ENCODE peak calls at places on chromosome 6, in four cellular contexts. X is psoas muscle, Z is transverse colon, D is tibial artery. F is an unnamed sample.

GRCh38 chr6:138086573-138087196 is 20.5 kb downstream of the PERP start:
- DNase-seq in X (no peak), Z (no peak), D (no peak), F (no peak)

GRCh38 chr6:132147530-132148011 is 196.4 kb upstream of the CCN2 start:
- DNase-seq in X (no peak), Z (no peak), D (no peak), F (no peak)

GRCh38 chr6:146851837-146852236 is 253.1 kb downstream of the ADGB start:
- DNase-seq in X (no peak), Z (no peak), D (no peak), F (no peak)

GRCh38 chr6:9553002-9553401 is 861.9 kb downstream of the TFAP2A start:
- DNase-seq in X (no peak), Z (no peak), D (no peak), F (no peak)

GRCh38 chr6:144415014-144415413 is 129.9 kb downstream of the UTRN start:
- DNase-seq in X (no peak), Z (no peak), D (no peak), F (no peak)

GRCh38 chr6:80938131-80938530 is 814.4 kb downstream of the TENT5A start:
- DNase-seq in X (no peak), Z (no peak), D (no peak), F (no peak)

GRCh38 chr6:134750669-134751068 is 199.2 kb downstream of the ALDH8A1 start:
- DNase-seq in X (no peak), Z (no peak), D (no peak), F (no peak)

GRCh38 chr6:170316071-170316470 is 9.5 kb downstream of the FAM120B start:
- DNase-seq in X (no peak), Z (no peak), D (no peak), F (no peak)

GRCh38 chr6:107235521-107235920 is 120.2 kb upstream of the BEND3 start:
- DNase-seq in X (no peak), Z (no peak), D (no peak), F (no peak)

GRCh38 chr6:153526479-153526878 is 395.4 kb upstream of the RGS17 start:
- DNase-seq in X (no peak), Z (no peak), D (no peak), F (no peak)

GRCh38 chr6:37083243-37084138 is 78.0 kb downstream of the FGD2 start:
- DNase-seq in X (peak; percentile 63), Z (peak; percentile 69), D (peak; percentile 78), F (peak; percentile 91)

GRCh38 chr6:118860880-118861279 is 33.1 kb upstream of the ASF1A start:
- DNase-seq in X (peak; percentile 32), Z (no peak), D (no peak), F (no peak)

GRCh38 chr6:15352884-15353283 is 107.0 kb downstream of the JARID2 start:
- DNase-seq in X (no peak), Z (no peak), D (no peak), F (no peak)

GRCh38 chr6:106442351-106442750 is 81.8 kb downstream of the CRYBG1 start:
- DNase-seq in X (no peak), Z (no peak), D (no peak), F (no peak)

GRCh38 chr6:133895573-133896343 is 6.8 kb downstream of the TCF21 start:
- DNase-seq in X (peak; percentile 40), Z (no peak), D (no peak), F (no peak)

GRCh38 chr6:72890671-72891070 is 268.8 kb downstream of the KCNQ5 start:
- DNase-seq in X (no peak), Z (no peak), D (no peak), F (no peak)

GRCh38 chr6:93343476-93343875 is 75.9 kb downstream of the EPHA7 start:
- DNase-seq in X (no peak), Z (no peak), D (no peak), F (no peak)

GRCh38 chr6:10154251-10154650 is 260.6 kb downstream of the TFAP2A start:
- DNase-seq in X (no peak), Z (no peak), D (no peak), F (no peak)

GRCh38 chr6:54716869-54717268 is 129.7 kb upstream of the FAM83B start:
- DNase-seq in X (no peak), Z (no peak), D (no peak), F (no peak)

GRCh38 chr6:80742481-80742880 is 636.0 kb downstream of the BCKDHB start:
- DNase-seq in X (no peak), Z (no peak), D (no peak), F (no peak)

GRCh38 chr6:83221886-83222479 is 28.8 kb downstream of the RWDD2A start:
- DNase-seq in X (no peak), Z (no peak), D (no peak), F (no peak)

GRCh38 chr6:127186889-127187288 is 68.4 kb downstream of the RSPO3 start:
- DNase-seq in X (peak; percentile 65), Z (peak; percentile 53), D (peak; percentile 63), F (peak; percentile 87)

GRCh38 chr6:15343490-15344185 is 97.8 kb downstream of the JARID2 start:
- DNase-seq in X (no peak), Z (no peak), D (no peak), F (no peak)

GRCh38 chr6:29678114-29678513 is 2.8 kb downstream of the ZFP57 start:
- DNase-seq in X (no peak), Z (no peak), D (no peak), F (no peak)

GRCh38 chr6:135030056-135030473 is 24.6 kb downstream of the HBS1L start:
- DNase-seq in X (no peak), Z (no peak), D (no peak), F (no peak)

GRCh38 chr6:115667478-115667996 is 393.2 kb downstream of the FRK start:
- DNase-seq in X (no peak), Z (no peak), D (no peak), F (no peak)

GRCh38 chr6:90669420-90669819 is 82.5 kb upstream of the MAP3K7 start:
- DNase-seq in X (no peak), Z (no peak), D (no peak), F (no peak)

GRCh38 chr6:166541876-166542579 is 44.5 kb downstream of the RAMACL start:
- DNase-seq in X (no peak), Z (no peak), D (no peak), F (no peak)
- H3K27ac ChIP-seq in X (no peak overlapping the region), Z (peak overlapping the region; percentile 41), D (no peak overlapping the region), F (peak overlapping the region; percentile 22)

GRCh38 chr6:44266347-44266746 is 996 bp upstream of the NFKBIE start:
- DNase-seq in X (no peak), Z (no peak), D (no peak), F (no peak)

GRCh38 chr6:44264154-44265002 is 973 bp downstream of the NFKBIE start:
- DNase-seq in X (no peak), Z (peak; percentile 72), D (no peak), F (peak; percentile 81)

GRCh38 chr6:44263357-44264100 is 1.8 kb downstream of the NFKBIE start:
- DNase-seq in X (no peak), Z (peak; percentile 33), D (no peak), F (no peak)

GRCh38 chr6:44265843-44266233 is 487 bp upstream of the NFKBIE start:
- DNase-seq in X (no peak), Z (no peak), D (no peak), F (peak; percentile 38)

DNA sequence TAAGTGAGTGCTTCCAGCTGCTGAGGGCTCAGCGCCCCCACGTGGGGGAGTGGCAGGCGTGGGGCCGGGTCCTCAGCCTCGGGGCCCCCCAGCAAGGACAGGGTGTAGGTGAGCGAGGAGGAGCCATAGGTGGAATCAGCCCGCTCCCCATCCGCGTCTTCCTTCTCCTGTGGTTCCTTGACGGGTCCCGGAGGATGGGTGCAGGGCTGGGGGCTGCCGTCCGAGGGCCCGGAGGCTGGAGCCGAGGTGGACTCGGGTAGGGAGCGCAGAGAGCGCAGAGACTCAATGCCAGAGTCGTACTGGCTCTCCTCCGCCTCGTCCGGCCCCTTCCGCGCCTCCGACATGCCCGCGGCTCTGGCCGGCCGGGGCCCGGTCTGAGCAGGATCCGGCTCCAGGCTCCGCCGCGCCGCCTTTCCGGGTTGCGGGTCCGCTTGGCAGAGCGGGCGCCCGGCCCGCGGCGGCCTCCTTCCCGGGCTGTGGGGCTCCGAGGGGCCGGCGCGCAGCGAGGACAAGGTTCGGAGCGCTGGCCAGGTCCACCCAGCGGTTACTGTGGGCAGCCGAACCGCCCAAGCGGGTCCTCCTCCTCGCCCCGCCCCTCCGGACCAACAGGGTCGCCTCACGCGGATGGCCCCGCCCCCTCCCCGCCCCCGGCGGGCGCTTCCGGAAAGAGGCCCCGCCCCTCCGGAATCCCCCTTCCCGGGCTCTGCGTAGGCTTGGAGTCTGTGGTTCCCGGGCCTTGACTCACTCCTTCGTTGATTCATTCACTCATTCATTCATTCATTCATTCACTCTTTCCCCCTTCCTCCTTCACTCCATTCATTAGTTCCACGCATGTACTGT is at the start of gene NFKBIE:
- DNase-seq in X (peak; percentile 96), Z (peak; percentile 96), D (peak; percentile 95), F (peak; percentile 96)
- TF ChIP-seq CTCF in X (no peak), Z (no peak), D (no peak), F (peak; percentile 16)

GRCh38 chr6:88856566-88856965 is 106.9 kb downstream of the RNGTT start:
- DNase-seq in X (no peak), Z (no peak), D (no peak), F (no peak)
- H3K4me1 ChIP-seq in X (peaks cover 9% of the 10 kb centered on the region), Z (no peaks in the 10 kb centered on the region), D (peaks cover 20% of the 10 kb centered on the region), F (no peaks in the 10 kb centered on the region)

GRCh38 chr6:31763617-31763940 is 1.1 kb downstream of the SAPCD1 start:
- DNase-seq in X (no peak), Z (no peak), D (no peak), F (no peak)
- H3K27ac ChIP-seq in X (no peak overlapping the region), Z (no peak overlapping the region), D (no peak overlapping the region), F (no peak overlapping the region)

F was measured in lower lobe of right lung.